ENCODE peak calls at places on chromosomes 5 and 9, in four cellular contexts. L, X, E and Q are unnamed samples.

GRCh38 chr9:90890146-90890545 is 88.5 kb downstream of the SYK start:
- DNase-seq in L (no peak), E (no peak), X (no peak), Q (no peak)

GRCh38 chr5:43642428-43642827 is 39.4 kb downstream of the NNT start:
- DNase-seq in L (peak), E (no peak), X (no peak), Q (no peak)

GRCh38 chr9:89879711-89880110 is 274.9 kb downstream of the GADD45G start:
- DNase-seq in E (no peak), L (no peak), X (peak), Q (no peak)

GRCh38 chr5:7850533-7851239 is at the start of gene CFAP90:
- DNase-seq in L (peak), E (no peak), X (peak), Q (no peak)

GRCh38 chr9:99264070-99264469 is 42.0 kb downstream of the SEC61B start:
- DNase-seq in L (no peak), X (no peak), E (peak), Q (peak)

GRCh38 chr9:85417674-85418073 is 324.1 kb downstream of the AGTPBP1 start:
- DNase-seq in X (no peak), E (no peak), L (no peak), Q (no peak)

GRCh38 chr5:132250547-132250946 is 6.9 kb upstream of the PDLIM4 start:
- DNase-seq in E (no peak), X (no peak), L (no peak), Q (no peak)

GRCh38 chr5:41754857-41755256 is 115.4 kb downstream of the OXCT1 start:
- DNase-seq in X (no peak), E (peak), L (no peak), Q (peak)

GRCh38 chr5:79878721-79879336 is 112.2 kb downstream of the MTX3 start:
- DNase-seq in L (no peak), E (peak), X (no peak), Q (peak)

GRCh38 chr5:120454094-120454798 is 9.9 kb upstream of the PRR16 start:
- DNase-seq in L (peak), E (no peak), X (no peak), Q (peak)

GRCh38 chr5:151270599-151270998 is 17.6 kb downstream of the GM2A start:
- DNase-seq in E (no peak), L (peak), X (no peak), Q (peak)

GRCh38 chr5:119343766-119344165 is 12.1 kb upstream of the TNFAIP8 start:
- DNase-seq in E (peak), L (peak), X (no peak), Q (no peak)

DNA sequence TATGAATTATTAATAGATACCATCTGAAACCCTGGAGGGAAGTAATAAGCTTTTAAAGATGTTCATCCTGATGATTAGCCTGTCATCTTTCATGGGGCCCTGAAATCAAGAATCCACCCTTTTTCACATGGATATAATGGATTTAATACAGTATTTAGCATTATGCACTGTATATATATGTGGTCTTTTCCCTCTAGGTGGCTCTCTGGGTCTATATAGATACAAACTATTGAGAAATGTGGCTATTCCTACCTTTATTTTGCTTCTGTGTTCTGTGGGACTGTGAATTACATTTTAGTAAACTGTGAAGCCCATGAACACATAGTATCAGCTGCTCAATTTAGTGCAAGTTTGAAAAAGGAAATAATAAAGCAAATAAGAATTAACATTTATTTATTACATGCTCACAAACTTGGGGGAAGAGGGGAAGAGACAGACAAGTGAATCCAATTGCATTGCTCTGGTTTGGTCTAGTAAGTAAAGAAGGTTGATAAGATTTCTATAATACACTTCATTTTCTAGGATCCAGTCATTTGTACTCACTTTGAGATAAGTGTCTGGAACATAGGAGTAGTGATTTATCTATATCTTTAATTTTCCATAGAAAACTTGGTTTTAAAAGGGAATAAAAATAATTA is 112.2 kb downstream of the SCAMP1 start:
- DNase-seq in X (no peak), E (no peak), L (peak), Q (no peak)
- H3K4me3 ChIP-seq in X (no peak), E (no peak), L (no peak), Q (no peak)

DNA sequence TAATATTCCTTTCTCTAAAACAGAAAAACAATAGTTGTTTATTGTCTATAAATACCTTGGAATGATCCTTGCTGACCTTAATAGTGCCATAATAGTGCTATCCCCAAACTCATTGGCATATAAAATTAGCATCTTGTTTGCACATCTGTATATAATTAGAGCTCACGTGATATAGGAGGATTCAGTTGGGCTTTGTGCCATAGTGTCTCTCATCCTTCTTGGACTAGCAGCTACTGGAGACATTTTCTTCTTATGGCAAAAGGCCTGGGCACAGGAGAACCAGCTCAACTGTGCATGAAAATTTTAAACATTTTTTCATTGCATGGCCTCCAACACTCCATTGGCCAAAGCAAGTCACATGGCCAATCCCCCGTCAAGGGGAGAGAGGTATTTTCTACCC is 342.5 kb downstream of the SPATA31D1 start:
- DNase-seq in L (no peak), X (no peak), E (no peak), Q (no peak)
- TF ChIP-seq CTCF in L (no peak), X (no peak), E (no peak), Q (no peak)

GRCh38 chr5:116135344-116135743 is 50.5 kb downstream of the COMMD10 start:
- DNase-seq in E (peak), L (no peak), X (no peak), Q (no peak)

GRCh38 chr5:116133281-116133680 is 48.5 kb downstream of the COMMD10 start:
- DNase-seq in X (no peak), E (no peak), L (no peak), Q (no peak)

GRCh38 chr5:116142495-116142894 is 57.7 kb downstream of the COMMD10 start:
- DNase-seq in E (no peak), L (no peak), X (no peak), Q (no peak)

DNA sequence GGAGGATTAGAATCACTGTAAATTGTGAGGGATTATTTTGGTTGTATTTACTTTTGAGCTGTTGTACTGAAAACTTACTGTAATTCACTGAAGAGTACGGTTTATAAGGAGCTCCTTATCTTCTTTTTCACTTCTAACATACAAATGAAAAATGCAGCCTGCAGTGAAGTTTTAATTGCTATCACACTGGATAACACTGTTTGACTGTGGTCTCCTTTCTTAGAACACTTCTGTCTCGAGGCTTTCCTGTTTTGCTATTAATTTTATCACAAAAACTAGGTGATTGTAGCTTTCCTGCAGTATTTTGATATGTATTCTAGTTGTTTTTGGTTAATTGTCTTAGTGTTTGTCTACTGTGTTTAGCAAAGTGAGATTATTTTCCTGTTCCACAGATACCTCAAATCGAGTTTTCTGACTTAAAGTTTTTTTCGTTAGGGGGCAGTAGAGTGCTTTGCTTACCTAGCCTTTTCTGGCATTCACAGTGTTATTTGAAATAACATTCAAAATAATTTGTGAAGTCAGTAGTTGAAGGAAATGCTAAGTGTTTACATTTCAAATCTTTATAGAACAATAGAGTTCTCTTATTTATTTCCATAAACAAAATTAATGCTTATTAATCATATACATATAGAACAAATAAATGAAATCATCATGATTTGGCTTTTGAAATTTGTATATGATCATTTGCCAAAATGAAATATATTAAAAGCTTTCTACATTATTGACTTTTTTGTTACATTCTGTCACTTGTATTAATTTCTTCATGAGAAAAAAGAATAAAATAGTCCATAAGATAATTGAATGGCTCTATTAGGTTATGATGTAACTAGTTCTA is 52.9 kb downstream of the COMMD10 start:
- DNase-seq in X (no peak), E (peak), L (peak), Q (peak)
- H3K4me3 ChIP-seq in X (no peak), E (no peak), L (no peak), Q (no peak)

GRCh38 chr5:13201022-13201421 is 743.5 kb downstream of the DNAH5 start:
- DNase-seq in L (no peak), X (no peak), E (no peak), Q (no peak)
- TF ChIP-seq CTCF in L (no peak), X (no peak), E (no peak), Q (no peak)

GRCh38 chr5:20956134-20956533 is 968.1 kb upstream of the CDH18 start:
- DNase-seq in E (no peak), L (no peak), X (no peak), Q (no peak)
- H3K4me3 ChIP-seq in E (no peak), L (no peak), X (no peak), Q (no peak)

DNA sequence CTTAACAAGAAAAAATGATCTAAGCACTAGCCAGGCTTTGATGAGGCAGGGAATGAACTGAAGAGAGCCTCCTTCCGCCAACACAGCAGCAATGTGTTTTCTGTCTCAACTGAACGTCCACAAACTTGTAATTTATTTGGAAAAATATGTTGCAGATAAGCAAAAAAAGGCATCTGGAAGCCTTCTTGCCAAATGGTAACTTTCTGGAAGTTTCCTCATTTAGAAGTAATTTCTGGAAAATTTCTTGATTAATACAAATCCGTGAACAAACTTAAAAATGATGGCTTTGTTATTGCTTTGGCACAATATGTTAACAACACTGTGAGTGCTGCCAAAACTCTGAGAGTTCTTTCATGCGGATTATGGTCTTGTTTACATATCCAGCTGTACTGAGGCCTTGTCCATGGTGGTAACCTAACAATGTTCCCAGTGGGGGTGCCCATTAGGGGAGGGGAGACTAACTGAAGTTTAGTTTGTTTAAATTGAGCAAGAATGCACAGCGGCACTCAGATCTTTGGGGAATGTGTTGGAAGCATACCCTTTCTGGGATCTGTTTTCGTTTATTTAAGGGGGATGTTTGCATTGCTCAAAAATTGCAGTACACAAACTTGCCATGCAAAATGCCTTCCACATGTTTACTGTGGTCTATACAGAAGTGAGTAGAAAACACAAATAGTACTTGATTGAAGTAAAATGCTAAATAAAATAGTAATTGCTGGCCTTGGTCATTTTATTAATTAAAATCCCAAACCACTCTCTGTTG is 334.7 kb downstream of the NR2F1-AS1 start:
- DNase-seq in L (peak), E (no peak), X (no peak), Q (peak)
- TF ChIP-seq CTCF in L (no peak), E (no peak), X (no peak), Q (no peak)

DNA sequence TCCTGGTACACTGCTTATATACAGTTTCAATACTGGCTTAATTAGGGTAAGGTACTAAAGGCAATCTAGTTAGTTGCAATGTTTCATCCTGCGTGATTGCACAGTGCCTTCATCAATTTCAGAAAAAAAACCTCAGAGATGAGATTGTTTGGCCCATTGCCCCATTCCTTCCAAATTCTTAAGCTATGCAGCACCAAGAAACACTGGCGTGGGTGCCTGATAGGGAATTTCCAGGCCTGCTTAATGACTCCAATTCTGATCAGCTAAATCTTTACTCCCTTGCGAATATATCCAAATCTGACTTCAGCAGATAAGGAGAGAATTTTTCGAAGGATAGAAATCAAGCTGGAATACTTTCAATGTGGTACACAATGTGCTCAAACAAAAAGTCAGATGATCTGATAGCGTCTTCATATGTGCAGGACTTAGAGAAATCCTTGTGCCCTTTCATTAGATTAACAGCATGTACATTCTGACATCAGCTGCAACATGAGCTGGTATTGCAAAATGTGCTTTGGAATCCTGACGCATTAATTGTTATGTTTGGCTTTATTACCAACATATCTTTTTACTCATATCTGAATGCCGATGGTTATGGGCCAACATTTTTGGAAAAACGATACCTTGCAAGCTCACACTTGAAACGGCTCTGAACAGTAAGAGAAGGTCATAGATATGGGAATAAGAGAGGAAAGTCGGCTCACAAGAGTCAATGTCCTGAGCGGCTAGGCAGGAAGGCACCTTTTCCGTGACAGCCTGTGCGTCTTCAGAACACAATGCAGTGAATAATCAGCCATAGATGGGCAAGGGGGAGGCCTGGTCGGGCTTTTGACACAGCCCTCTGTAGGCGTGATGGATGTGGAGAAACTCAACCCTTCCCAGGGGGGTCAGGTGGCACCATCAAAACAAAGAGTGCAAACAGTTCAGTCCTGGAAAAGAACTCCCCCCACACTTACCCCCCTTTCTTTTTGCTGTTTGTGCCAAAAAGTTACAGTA is 36.3 kb upstream of the GAS1 start:
- DNase-seq in E (no peak), X (peak), L (peak), Q (peak)
- H3K4me3 ChIP-seq in E (no peak), X (no peak), L (no peak), Q (no peak)

GRCh38 chr9:77759391-77759790 is 111.3 kb upstream of the GNA14 start:
- DNase-seq in L (no peak), X (no peak), E (no peak), Q (no peak)

GRCh38 chr9:77752566-77752965 is 104.4 kb upstream of the GNA14 start:
- DNase-seq in E (no peak), L (peak), X (no peak), Q (peak)

GRCh38 chr9:77753183-77753582 is 105.1 kb upstream of the GNA14 start:
- DNase-seq in X (no peak), L (no peak), E (no peak), Q (no peak)

GRCh38 chr9:77751341-77752091 is 103.4 kb upstream of the GNA14 start:
- DNase-seq in L (peak), E (peak), X (no peak), Q (peak)

GRCh38 chr9:77756449-77756848 is 108.3 kb upstream of the GNA14 start:
- DNase-seq in X (no peak), E (no peak), L (no peak), Q (no peak)
- TF ChIP-seq CTCF in X (no peak), E (no peak), L (no peak), Q (no peak)